ENCODE peak calls at places on chromosomes 11 and 22, in six cellular contexts. Q is cardiac fibroblast, I is fibroblast of lung, A is skeletal muscle cell, P is RCC 7860, N is cardiac muscle cell. L is an unnamed sample.

GRCh38 chr11:73149105-73149504 is 7.0 kb upstream of the FCHSD2 start:
- DNase-seq in A (no peak), I (no peak), N (no peak), Q (no peak), P (no peak), L (no peak)

GRCh38 chr22:24434472-24435322 is 7.3 kb downstream of the ADORA2A start:
- DNase-seq in I (no peak), P (no peak), N (peak), Q (peak), A (no peak), L (no peak)

GRCh38 chr22:30314918-30315317 is 11.8 kb downstream of the TBC1D10A start:
- DNase-seq in A (no peak), Q (no peak), N (no peak), P (peak), I (no peak), L (no peak)

GRCh38 chr11:29321293-29322132 is 695.3 kb downstream of the KCNA4 start:
- DNase-seq in I (peak), A (no peak), N (no peak), P (peak), Q (peak), L (no peak)

GRCh38 chr11:79066456-79067354 is 374.1 kb downstream of the TENM4 start:
- DNase-seq in N (peak), A (no peak), Q (no peak), P (no peak), I (no peak), L (no peak)

GRCh38 chr22:20857838-20858614 is 585 bp downstream of the PI4KA start:
- DNase-seq in A (peak), I (peak), P (peak), N (peak), Q (peak), L (peak)

GRCh38 chr11:106854429-106854828 is 163.8 kb downstream of the GUCY1A2 start:
- DNase-seq in P (no peak), I (no peak), A (no peak), N (no peak), Q (no peak), L (no peak)

GRCh38 chr22:36218648-36219047 is 17.0 kb upstream of the APOL4 start:
- DNase-seq in A (no peak), Q (no peak), I (no peak), P (no peak), N (no peak), L (no peak)

GRCh38 chr22:26502688-26503561 is 9.3 kb downstream of the TFIP11 start:
- DNase-seq in N (peak), Q (peak), A (no peak), P (no peak), I (peak), L (peak)

GRCh38 chr22:39266398-39267030 is 21.7 kb upstream of the PDGFB start:
- DNase-seq in Q (peak), N (peak), I (peak), A (peak), P (no peak), L (no peak)

GRCh38 chr11:65315204-65315865 is 669 bp downstream of the CDC42EP2 start:
- DNase-seq in A (no peak), P (peak), I (peak), Q (peak), N (peak), L (peak)

GRCh38 chr11:76636826-76637460 is 33.6 kb downstream of the LRRC32 start:
- DNase-seq in N (no peak), A (no peak), I (no peak), P (no peak), Q (no peak), L (no peak)

GRCh38 chr11:12122083-12122482 is 11.7 kb downstream of the MICAL2 start:
- DNase-seq in A (no peak), N (no peak), I (no peak), Q (no peak), P (no peak), L (peak)

GRCh38 chr11:128530119-128531091 is 57.0 kb downstream of the ETS1 start:
- DNase-seq in A (peak), P (peak), Q (peak), I (peak), N (peak), L (no peak)

GRCh38 chr22:48100685-48101417 is 1338.4 kb downstream of the TBC1D22A start:
- DNase-seq in I (no peak), N (no peak), Q (no peak), P (no peak), A (no peak), L (no peak)